ENCODE peak calls at places on chromosomes 5 and 9, in seven cellular contexts. F, R, K, I, V, M and Z are unnamed samples.

GRCh38 chr9:111900934-111901612 is 4.5 kb downstream of the UGCG start:
- DNase-seq in F (no peak), R (no peak), K (no peak), I (no peak), V (peak; percentile 46), M (no peak), Z (no peak)

GRCh38 chr5:124580925-124581821 is 165.3 kb downstream of the ZNF608 start:
- DNase-seq in F (no peak), R (no peak), K (no peak), I (no peak), V (no peak), M (no peak), Z (peak; percentile 43)

GRCh38 chr9:75451045-75451444 is 362.7 kb downstream of the OSTF1 start:
- DNase-seq in F (no peak), R (no peak), K (no peak), I (no peak), V (no peak), M (no peak), Z (no peak)

GRCh38 chr5:14068136-14068535 is 75.0 kb upstream of the TRIO start:
- DNase-seq in F (no peak), R (no peak), K (peak; percentile 33), I (no peak), V (no peak), M (no peak), Z (no peak)

GRCh38 chr9:477146-477545 is 262.5 kb downstream of the DOCK8 start:
- DNase-seq in F (no peak), R (no peak), K (no peak), I (peak; percentile 45), V (no peak), M (no peak), Z (no peak)

GRCh38 chr9:136454026-136454796 is 14.6 kb upstream of the INPP5E start:
- DNase-seq in F (no peak), R (no peak), K (no peak), I (no peak), V (no peak), M (no peak), Z (no peak)

GRCh38 chr9:16032799-16033198 is 480.0 kb downstream of the CCDC171 start:
- DNase-seq in F (no peak), R (peak; percentile 10), K (peak; percentile 49), I (peak; percentile 55), V (peak; percentile 53), M (no peak), Z (no peak)

GRCh38 chr9:104868687-104869404 is 59.1 kb downstream of the ABCA1 start:
- DNase-seq in F (peak; percentile 72), R (no peak), K (peak; percentile 91), I (peak; percentile 60), V (peak; percentile 92), M (peak; percentile 39), Z (peak; percentile 27)

GRCh38 chr9:89779816-89780215 is 175.0 kb downstream of the GADD45G start:
- DNase-seq in F (no peak), R (no peak), K (no peak), I (no peak), V (no peak), M (no peak), Z (no peak)

GRCh38 chr9:23011669-23012068 is 565.0 kb downstream of the DMRTA1 start:
- DNase-seq in F (no peak), R (no peak), K (peak; percentile 52), I (peak; percentile 52), V (no peak), M (no peak), Z (no peak)

GRCh38 chr5:116404001-116404400 is 170.6 kb downstream of the SEMA6A start:
- DNase-seq in F (no peak), R (no peak), K (no peak), I (no peak), V (no peak), M (no peak), Z (no peak)

GRCh38 chr5:95973793-95974325 is 12.2 kb upstream of the ELL2 start:
- DNase-seq in F (peak; percentile 90), R (no peak), K (peak; percentile 92), I (no peak), V (peak; percentile 86), M (peak; percentile 71), Z (no peak)

GRCh38 chr9:13444272-13444608 is 164.7 kb upstream of the MPDZ start:
- DNase-seq in F (no peak), R (no peak), K (no peak), I (no peak), V (no peak), M (no peak), Z (no peak)

GRCh38 chr9:130785940-130786500 is 49.0 kb upstream of the ABL1 start:
- DNase-seq in F (no peak), R (no peak), K (no peak), I (no peak), V (no peak), M (no peak), Z (no peak)

GRCh38 chr5:149383399-149383798 is 4.3 kb upstream of the IL17B start:
- DNase-seq in F (no peak), R (no peak), K (no peak), I (no peak), V (peak; percentile 49), M (no peak), Z (no peak)

GRCh38 chr5:78653969-78654368 is 5.4 kb upstream of the LHFPL2 start:
- DNase-seq in F (no peak), R (no peak), K (peak; percentile 59), I (peak; percentile 10), V (peak; percentile 36), M (no peak), Z (no peak)

GRCh38 chr9:79623799-79624721 is 52.3 kb downstream of the TLE4 start:
- DNase-seq in F (peak; percentile 70), R (no peak), K (no peak), I (peak; percentile 69), V (no peak), M (peak; percentile 46), Z (no peak)

GRCh38 chr5:87401626-87402025 is 11.1 kb downstream of the CCNH start:
- DNase-seq in F (no peak), R (no peak), K (no peak), I (no peak), V (no peak), M (no peak), Z (no peak)

DNA sequence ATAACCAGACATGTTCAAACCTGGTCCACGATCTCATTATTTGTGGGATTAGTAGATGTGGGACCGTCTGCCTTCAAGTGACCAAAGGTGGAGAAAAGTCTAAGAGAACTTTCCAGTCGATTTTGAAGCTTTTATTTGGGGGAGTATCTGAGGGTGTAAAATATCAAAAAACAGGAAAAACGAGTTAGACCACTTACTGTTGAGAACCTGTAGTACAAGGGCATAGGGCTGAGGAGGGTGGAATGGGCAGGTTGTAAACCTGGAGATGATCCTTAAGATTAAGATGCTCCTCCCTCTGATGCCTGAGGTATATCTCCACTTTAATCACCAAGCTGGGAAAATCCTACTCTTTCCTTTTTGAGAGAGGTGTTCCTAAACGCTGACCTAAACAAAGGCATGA is 32.0 kb upstream of the GTF2H2C start:
- DNase-seq in F (no peak), R (peak; percentile 27), K (no peak), I (peak; percentile 85), V (no peak), M (no peak), Z (no peak)
- TF ChIP-seq CTCF in F (no peak), R (no peak), K (no peak), I (no peak), V (no peak), M (no peak), Z (no peak)

GRCh38 chr5:16943846-16944675 is 8.0 kb upstream of the MYO10 start:
- DNase-seq in F (no peak), R (no peak), K (no peak), I (no peak), V (no peak), M (no peak), Z (no peak)

GRCh38 chr5:16946725-16947124 is 10.6 kb upstream of the MYO10 start:
- DNase-seq in F (no peak), R (no peak), K (no peak), I (no peak), V (no peak), M (no peak), Z (no peak)

DNA sequence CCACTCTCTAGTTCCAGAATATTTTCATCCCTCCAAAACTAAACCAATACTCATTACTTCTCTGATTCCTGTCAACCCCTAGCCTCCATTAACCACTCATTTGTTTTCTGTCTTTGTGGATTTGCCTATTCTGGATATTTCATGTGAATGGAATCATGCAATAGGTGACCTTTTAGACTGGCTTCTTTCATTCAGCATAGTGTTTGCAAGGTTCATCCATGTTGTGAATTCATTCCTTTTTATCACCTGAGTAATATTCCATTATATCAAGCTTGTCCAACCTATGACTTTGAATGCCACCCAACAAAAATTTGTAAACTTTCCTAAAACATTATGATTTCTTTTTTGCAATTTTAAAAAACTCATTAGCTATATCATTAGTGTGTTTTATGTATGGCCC is 9.1 kb upstream of the MYO10 start:
- DNase-seq in F (no peak), R (no peak), K (no peak), I (no peak), V (no peak), M (no peak), Z (no peak)
- TF ChIP-seq CTCF in F (no peak), R (no peak), K (no peak), I (no peak), V (no peak), M (no peak), Z (no peak)

GRCh38 chr9:20462410-20462809 is 159.9 kb downstream of the MLLT3 start:
- DNase-seq in F (no peak), R (no peak), K (no peak), I (no peak), V (no peak), M (no peak), Z (no peak)
- TF ChIP-seq CTCF in F (no peak), R (peak; percentile 57), K (peak; percentile 3), I (peak; percentile 39), V (peak; percentile 14), M (peak; percentile 18), Z (no peak)

GRCh38 chr5:132467292-132467984 is 23.1 kb downstream of the IRF1 start:
- DNase-seq in F (peak; percentile 90), R (no peak), K (no peak), I (no peak), V (no peak), M (peak; percentile 63), Z (no peak)
- TF ChIP-seq CTCF in F (no peak), R (no peak), K (no peak), I (no peak), V (no peak), M (no peak), Z (no peak)

GRCh38 chr9:107530682-107531081 is 41.1 kb upstream of the KLF4 start:
- DNase-seq in F (peak; percentile 31), R (no peak), K (no peak), I (no peak), V (no peak), M (peak; percentile 9), Z (no peak)
- TF ChIP-seq CTCF in F (no peak), R (no peak), K (no peak), I (no peak), V (no peak), M (no peak), Z (no peak)